ENCODE peak calls at places on chromosomes 5 and 9, in six cellular contexts. A is stimulated activated naive CD8-positive, alpha-beta T cell treated with anti-CD3 and anti-CD28 coated beads, Interleukin-15, amount 100 ng/mL, for 72 hours; E is NCI-H1436; F is non-pigmented ciliary epithelial cell; G is choroid plexus epithelial cell; Q is SW480. O is an unnamed sample.
A peak's percentile ranks its signal among the peaks of the same experiment; 100 is the strongest.

GRCh38 chr9:136576269-136576626 is 30.4 kb upstream of the NOTCH1 start:
- DNase-seq in Q (no peak), A (peak; percentile 39), E (no peak), G (no peak), F (no peak), O (no peak)

GRCh38 chr9:33196736-33197135 is 29.6 kb upstream of the B4GALT1 start:
- DNase-seq in A (no peak), Q (no peak), G (no peak), E (no peak), F (no peak), O (no peak)

GRCh38 chr5:143218563-143219170 is 184.8 kb downstream of the NR3C1 start:
- DNase-seq in F (no peak), Q (no peak), G (no peak), E (no peak), A (no peak), O (no peak)

GRCh38 chr5:40165789-40166728 is 513.7 kb upstream of the PTGER4 start:
- DNase-seq in F (no peak), A (no peak), Q (no peak), G (peak; percentile 57), E (no peak), O (peak; percentile 31)

GRCh38 chr9:124559871-124560270 is 52.7 kb upstream of the NR5A1 start:
- DNase-seq in E (no peak), G (peak; percentile 82), Q (no peak), A (no peak), F (peak; percentile 55), O (no peak)

GRCh38 chr5:101390317-101390908 is 487.3 kb upstream of the ST8SIA4 start:
- DNase-seq in G (peak; percentile 71), E (peak; percentile 7), A (no peak), F (peak; percentile 22), Q (peak; percentile 41), O (peak; percentile 52)

GRCh38 chr5:104344809-104345512 is 782.4 kb upstream of the NUDT12 start:
- DNase-seq in G (peak; percentile 49), E (no peak), F (peak; percentile 44), A (no peak), Q (no peak), O (no peak)

GRCh38 chr5:88769165-88769564 is 113.8 kb downstream of the MEF2C start:
- DNase-seq in G (no peak), E (no peak), Q (no peak), F (no peak), A (no peak), O (no peak)

GRCh38 chr9:130770679-130771442 is 64.2 kb upstream of the ABL1 start:
- DNase-seq in G (peak; percentile 87), E (peak; percentile 26), A (no peak), Q (peak; percentile 76), F (no peak), O (peak; percentile 77)

GRCh38 chr9:13860019-13860418 is 453.9 kb downstream of the NFIB start:
- DNase-seq in Q (no peak), A (no peak), G (peak; percentile 88), E (no peak), F (no peak), O (no peak)

GRCh38 chr5:169803077-169803981 is 166.3 kb downstream of the DOCK2 start:
- DNase-seq in Q (no peak), F (peak; percentile 99), G (peak; percentile 97), A (no peak), E (no peak), O (peak; percentile 94)

GRCh38 chr5:119239119-119239417 is 116.8 kb upstream of the TNFAIP8 start:
- DNase-seq in E (no peak), Q (no peak), G (no peak), A (no peak), F (no peak), O (no peak)

GRCh38 chr5:176736271-176736965 is 73.9 kb upstream of the UNC5A start:
- DNase-seq in E (no peak), G (no peak), A (no peak), Q (no peak), F (no peak), O (no peak)

GRCh38 chr5:108801776-108802175 is 54.1 kb downstream of the FER start:
- DNase-seq in F (peak; percentile 87), Q (peak; percentile 73), A (no peak), G (peak; percentile 92), E (no peak), O (peak; percentile 74)

GRCh38 chr9:73845539-73845938 is 651.6 kb upstream of the RORB start:
- DNase-seq in F (no peak), E (no peak), A (no peak), Q (no peak), G (no peak), O (no peak)

GRCh38 chr5:15500326-15500958 is 462 bp downstream of the FBXL7 start:
- DNase-seq in G (peak; percentile 28), F (no peak), A (no peak), Q (no peak), E (no peak), O (no peak)

GRCh38 chr5:151699071-151699901 is 12.6 kb upstream of the SPARC start:
- DNase-seq in E (no peak), Q (peak; percentile 56), G (peak; percentile 98), A (no peak), F (peak; percentile 96), O (no peak)

GRCh38 chr9:95852059-95853032 is 23.1 kb upstream of the ERCC6L2 start:
- DNase-seq in A (peak; percentile 49), G (no peak), E (no peak), F (no peak), Q (peak; percentile 6), O (peak; percentile 23)

GRCh38 chr5:158119852-158120708 is 261.1 kb upstream of the CLINT1 start:
- DNase-seq in E (no peak), A (no peak), F (peak; percentile 66), G (peak; percentile 58), Q (no peak), O (no peak)

GRCh38 chr5:166370928-166371690 is 1920.3 kb upstream of the WWC1 start:
- DNase-seq in A (no peak), Q (peak; percentile 52), G (peak; percentile 56), E (no peak), F (no peak), O (peak; percentile 50)

GRCh38 chr5:65394078-65394477 is 87.6 kb downstream of the ADAMTS6 start:
- DNase-seq in F (no peak), G (peak; percentile 95), Q (no peak), E (no peak), A (no peak), O (no peak)

GRCh38 chr5:159061834-159062530 is 37.7 kb downstream of the EBF1 start:
- DNase-seq in F (no peak), A (no peak), Q (no peak), E (no peak), G (peak; percentile 49), O (no peak)

GRCh38 chr5:80217667-80218066 is 38.2 kb downstream of the SERINC5 start:
- DNase-seq in A (no peak), G (no peak), F (no peak), Q (no peak), E (no peak), O (no peak)

GRCh38 chr5:172958268-172959046 is 767 bp upstream of the RPL26L1 start:
- DNase-seq in Q (peak; percentile 78), A (peak; percentile 67), E (no peak), F (no peak), G (peak; percentile 70), O (peak; percentile 66)

GRCh38 chr9:83027153-83027867 is 35.6 kb downstream of the RASEF start:
- DNase-seq in F (peak; percentile 90), A (no peak), G (peak; percentile 92), E (no peak), Q (peak; percentile 93), O (no peak)

GRCh38 chr5:56760723-56761122 is 54.6 kb upstream of the MAP3K1 start:
- DNase-seq in A (no peak), F (no peak), Q (no peak), E (no peak), G (no peak), O (no peak)

GRCh38 chr9:89077519-89077918 is 86.3 kb downstream of the S1PR3 start:
- DNase-seq in E (no peak), Q (no peak), A (no peak), G (no peak), F (no peak), O (peak; percentile 71)

GRCh38 chr9:36598281-36598680 is 25.6 kb downstream of the MELK start:
- DNase-seq in F (no peak), Q (no peak), E (no peak), A (no peak), G (peak; percentile 48), O (no peak)

GRCh38 chr9:83059417-83059816 is 3.5 kb downstream of the RASEF start:
- DNase-seq in G (no peak), E (no peak), Q (no peak), F (no peak), A (no peak), O (no peak)

GRCh38 chr5:157269763-157270272 is 3.9 kb downstream of the CYFIP2 start:
- DNase-seq in E (no peak), G (no peak), F (no peak), Q (no peak), A (peak; percentile 28), O (peak; percentile 41)

GRCh38 chr5:78727786-78728761 is 79.5 kb upstream of the LHFPL2 start:
- DNase-seq in A (no peak), Q (peak; percentile 71), G (no peak), F (no peak), E (no peak), O (no peak)

GRCh38 chr9:130639119-130639485 is 25.3 kb upstream of the PRDM12 start:
- DNase-seq in A (no peak), G (no peak), Q (no peak), F (no peak), E (no peak), O (peak; percentile 88)

GRCh38 chr9:121840838-121841760 is 189.7 kb downstream of the DAB2IP start:
- DNase-seq in A (peak; percentile 48), Q (no peak), G (no peak), F (no peak), E (no peak), O (peak; percentile 54)

GRCh38 chr5:76402880-76403712 is at the start of gene IQGAP2:
- DNase-seq in E (no peak), Q (peak; percentile 69), G (peak; percentile 65), A (peak; percentile 89), F (no peak), O (peak; percentile 98)

GRCh38 chr5:161547573-161548471 is 1.3 kb upstream of the GABRB2 start:
- DNase-seq in A (no peak), F (no peak), G (no peak), Q (peak; percentile 14), E (peak; percentile 9), O (peak; percentile 10)

GRCh38 chr5:425714-426113 is 17.3 kb upstream of the EXOC3 start:
- DNase-seq in E (no peak), Q (no peak), G (peak; percentile 22), A (peak; percentile 18), F (no peak), O (peak; percentile 48)

GRCh38 chr5:73534001-73534547 is 31.4 kb downstream of the ANKRA2 start:
- DNase-seq in G (no peak), E (no peak), F (no peak), A (no peak), Q (no peak), O (no peak)

GRCh38 chr9:91734371-91734981 is 215.6 kb downstream of the ROR2 start:
- DNase-seq in Q (peak; percentile 20), E (no peak), G (peak; percentile 76), A (peak; percentile 42), F (no peak), O (peak; percentile 49)

GRCh38 chr5:163569284-163569683 is 63.9 kb downstream of the MAT2B start:
- DNase-seq in F (no peak), A (no peak), G (peak; percentile 78), E (no peak), Q (peak; percentile 29), O (no peak)